ENCODE peak calls at places on chromosomes 12 and 14, in eight cellular contexts. One of them, this sample, is unnamed. For H3K4me1 and H3K9me3, the result is how much of the 10 kb centered on the place peaks cover.

GRCh38 chr14:101200650-101201516 is 297.4 kb upstream of the RTL1 start:
- DNase-seq in GM12878: no peak
- DNase-seq in MM.1S: no peak
- DNase-seq in hepatocyte: no peak
- DNase-seq in astrocyte: no peak
- DNase-seq in PC-3: no peak
- DNase-seq in HepG2: no peak
- DNase-seq in mammary epithelial cell: no peak
- DNase-seq in this sample: no peak

GRCh38 chr14:20799444-20799843 is 3.2 kb downstream of the RNASE1 start:
- DNase-seq in hepatocyte: no peak
- DNase-seq in HepG2: no peak
- DNase-seq in GM12878: no peak
- DNase-seq in mammary epithelial cell: no peak
- DNase-seq in astrocyte: no peak
- DNase-seq in MM.1S: no peak
- DNase-seq in PC-3: no peak
- DNase-seq in this sample: no peak

GRCh38 chr12:53048780-53049401 is 974 bp upstream of the TNS2 start:
- DNase-seq in HepG2: peak
- DNase-seq in MM.1S: no peak
- DNase-seq in astrocyte: no peak
- DNase-seq in PC-3: no peak
- DNase-seq in mammary epithelial cell: no peak
- DNase-seq in hepatocyte: peak
- DNase-seq in GM12878: no peak
- DNase-seq in this sample: peak

GRCh38 chr12:11638271-11638916 is 11.1 kb upstream of the ETV6 start:
- DNase-seq in mammary epithelial cell: no peak
- DNase-seq in astrocyte: no peak
- DNase-seq in HepG2: no peak
- DNase-seq in hepatocyte: no peak
- DNase-seq in GM12878: no peak
- DNase-seq in PC-3: no peak
- DNase-seq in MM.1S: no peak
- DNase-seq in this sample: peak

GRCh38 chr14:102951799-102952198 is 29.3 kb downstream of the AMN start:
- DNase-seq in astrocyte: peak
- DNase-seq in MM.1S: no peak
- DNase-seq in HepG2: no peak
- DNase-seq in PC-3: no peak
- DNase-seq in hepatocyte: no peak
- DNase-seq in GM12878: no peak
- DNase-seq in mammary epithelial cell: no peak
- DNase-seq in this sample: peak

GRCh38 chr14:99320105-99320572 is 48.1 kb upstream of the BCL11B start:
- DNase-seq in GM12878: peak
- DNase-seq in MM.1S: peak
- DNase-seq in HepG2: peak
- DNase-seq in mammary epithelial cell: peak
- DNase-seq in astrocyte: no peak
- DNase-seq in hepatocyte: peak
- DNase-seq in PC-3: peak
- DNase-seq in this sample: peak

GRCh38 chr14:60963761-60964160 is 17.1 kb downstream of the TRMT5 start:
- DNase-seq in mammary epithelial cell: no peak
- DNase-seq in hepatocyte: no peak
- DNase-seq in MM.1S: no peak
- DNase-seq in astrocyte: no peak
- DNase-seq in PC-3: no peak
- DNase-seq in GM12878: no peak
- DNase-seq in HepG2: no peak
- DNase-seq in this sample: no peak

GRCh38 chr12:96120359-96121100 is 73.6 kb upstream of the ELK3 start:
- DNase-seq in mammary epithelial cell: no peak
- DNase-seq in HepG2: no peak
- DNase-seq in astrocyte: no peak
- DNase-seq in hepatocyte: no peak
- DNase-seq in GM12878: peak
- DNase-seq in MM.1S: no peak
- DNase-seq in PC-3: no peak
- DNase-seq in this sample: peak

GRCh38 chr12:120466560-120467315 is 2.8 kb downstream of the SRSF9 start:
- DNase-seq in GM12878: no peak
- DNase-seq in MM.1S: no peak
- DNase-seq in PC-3: peak
- DNase-seq in HepG2: peak
- DNase-seq in hepatocyte: peak
- DNase-seq in astrocyte: no peak
- DNase-seq in mammary epithelial cell: peak
- DNase-seq in this sample: peak

GRCh38 chr12:81585787-81586186 is 173.4 kb downstream of the PPFIA2 start:
- DNase-seq in mammary epithelial cell: no peak
- DNase-seq in MM.1S: no peak
- DNase-seq in hepatocyte: no peak
- DNase-seq in PC-3: no peak
- DNase-seq in HepG2: no peak
- DNase-seq in GM12878: no peak
- DNase-seq in astrocyte: no peak
- DNase-seq in this sample: no peak

GRCh38 chr14:31717294-31718085 is 156.3 kb downstream of the NUBPL start:
- DNase-seq in GM12878: no peak
- DNase-seq in HepG2: peak
- DNase-seq in MM.1S: no peak
- DNase-seq in hepatocyte: no peak
- DNase-seq in astrocyte: no peak
- DNase-seq in mammary epithelial cell: peak
- DNase-seq in PC-3: no peak
- DNase-seq in this sample: peak

GRCh38 chr12:66232258-66232657 is 43.2 kb downstream of the IRAK3 start:
- DNase-seq in mammary epithelial cell: no peak
- DNase-seq in MM.1S: peak
- DNase-seq in HepG2: no peak
- DNase-seq in hepatocyte: no peak
- DNase-seq in PC-3: no peak
- DNase-seq in GM12878: no peak
- DNase-seq in astrocyte: no peak
- DNase-seq in this sample: no peak

GRCh38 chr14:85252011-85252410 is 277.9 kb upstream of the FLRT2 start:
- DNase-seq in MM.1S: no peak
- DNase-seq in HepG2: no peak
- DNase-seq in PC-3: peak
- DNase-seq in GM12878: no peak
- DNase-seq in astrocyte: peak
- DNase-seq in mammary epithelial cell: peak
- DNase-seq in hepatocyte: no peak
- DNase-seq in this sample: peak

GRCh38 chr12:81610955-81611889 is 147.9 kb downstream of the PPFIA2 start:
- DNase-seq in PC-3: peak
- DNase-seq in HepG2: peak
- DNase-seq in GM12878: no peak
- DNase-seq in mammary epithelial cell: peak
- DNase-seq in MM.1S: peak
- DNase-seq in astrocyte: no peak
- DNase-seq in hepatocyte: peak
- DNase-seq in this sample: no peak

GRCh38 chr14:32669416-32669815 is 269.3 kb upstream of the NPAS3 start:
- DNase-seq in GM12878: no peak
- DNase-seq in hepatocyte: no peak
- DNase-seq in astrocyte: peak
- DNase-seq in MM.1S: no peak
- DNase-seq in PC-3: no peak
- DNase-seq in HepG2: no peak
- DNase-seq in mammary epithelial cell: no peak
- DNase-seq in this sample: peak

GRCh38 chr12:78519422-78519821 is 345.2 kb upstream of the SYT1 start:
- DNase-seq in GM12878: no peak
- DNase-seq in PC-3: no peak
- DNase-seq in hepatocyte: no peak
- DNase-seq in astrocyte: no peak
- DNase-seq in HepG2: no peak
- DNase-seq in mammary epithelial cell: no peak
- DNase-seq in MM.1S: no peak
- DNase-seq in this sample: no peak

GRCh38 chr12:58882796-58883195 is 37.5 kb downstream of the LRIG3 start:
- DNase-seq in astrocyte: no peak
- DNase-seq in GM12878: no peak
- DNase-seq in hepatocyte: no peak
- DNase-seq in HepG2: no peak
- DNase-seq in mammary epithelial cell: no peak
- DNase-seq in PC-3: no peak
- DNase-seq in MM.1S: no peak
- DNase-seq in this sample: no peak

GRCh38 chr12:4960030-4960429 is 50.3 kb downstream of the KCNA1 start:
- DNase-seq in GM12878: no peak
- DNase-seq in mammary epithelial cell: no peak
- DNase-seq in astrocyte: no peak
- DNase-seq in PC-3: no peak
- DNase-seq in hepatocyte: no peak
- DNase-seq in HepG2: no peak
- DNase-seq in MM.1S: no peak
- DNase-seq in this sample: no peak

GRCh38 chr14:93743270-93744060 is 44.8 kb downstream of the PRIMA1 start:
- DNase-seq in PC-3: no peak
- DNase-seq in hepatocyte: no peak
- DNase-seq in GM12878: no peak
- DNase-seq in astrocyte: no peak
- DNase-seq in HepG2: no peak
- DNase-seq in mammary epithelial cell: no peak
- DNase-seq in MM.1S: no peak
- DNase-seq in this sample: no peak

GRCh38 chr14:99257673-99258221 is 14.2 kb downstream of the BCL11B start:
- DNase-seq in HepG2: no peak
- DNase-seq in hepatocyte: no peak
- DNase-seq in MM.1S: no peak
- DNase-seq in PC-3: no peak
- DNase-seq in mammary epithelial cell: no peak
- DNase-seq in astrocyte: no peak
- DNase-seq in GM12878: no peak
- DNase-seq in this sample: no peak

GRCh38 chr12:59698599-59698998 is 102.8 kb downstream of the SLC16A7 start:
- DNase-seq in astrocyte: peak
- DNase-seq in GM12878: no peak
- DNase-seq in PC-3: peak
- DNase-seq in MM.1S: no peak
- DNase-seq in hepatocyte: no peak
- DNase-seq in HepG2: no peak
- DNase-seq in mammary epithelial cell: peak
- DNase-seq in this sample: peak

GRCh38 chr14:98931911-98932310 is 340.1 kb downstream of the BCL11B start:
- DNase-seq in astrocyte: no peak
- DNase-seq in mammary epithelial cell: no peak
- DNase-seq in HepG2: no peak
- DNase-seq in hepatocyte: no peak
- DNase-seq in PC-3: no peak
- DNase-seq in MM.1S: no peak
- DNase-seq in GM12878: no peak
- DNase-seq in this sample: no peak

GRCh38 chr14:31829256-31829923 is 247.7 kb upstream of the ARHGAP5 start:
- DNase-seq in mammary epithelial cell: peak
- DNase-seq in GM12878: no peak
- DNase-seq in hepatocyte: peak
- DNase-seq in astrocyte: peak
- DNase-seq in MM.1S: no peak
- DNase-seq in PC-3: peak
- DNase-seq in HepG2: no peak
- DNase-seq in this sample: peak

GRCh38 chr12:24533953-24534352 is 414.9 kb downstream of the BCAT1 start:
- DNase-seq in HepG2: no peak
- DNase-seq in MM.1S: no peak
- DNase-seq in PC-3: no peak
- DNase-seq in mammary epithelial cell: no peak
- DNase-seq in astrocyte: no peak
- DNase-seq in hepatocyte: no peak
- DNase-seq in GM12878: no peak
- DNase-seq in this sample: no peak
- H3K4me1 ChIP-seq in HepG2: under half
- H3K4me1 ChIP-seq in MM.1S: under half
- H3K4me1 ChIP-seq in PC-3: under half
- H3K4me1 ChIP-seq in mammary epithelial cell: under half
- H3K4me1 ChIP-seq in astrocyte: under half
- H3K4me1 ChIP-seq in hepatocyte: under half
- H3K4me1 ChIP-seq in GM12878: under half
- H3K4me1 ChIP-seq in this sample: under half

GRCh38 chr12:24820872-24821271 is 128.0 kb downstream of the BCAT1 start:
- DNase-seq in hepatocyte: peak
- DNase-seq in PC-3: no peak
- DNase-seq in GM12878: no peak
- DNase-seq in mammary epithelial cell: no peak
- DNase-seq in MM.1S: no peak
- DNase-seq in astrocyte: peak
- DNase-seq in HepG2: no peak
- DNase-seq in this sample: peak
- H3K9me3 ChIP-seq in hepatocyte: under half
- H3K9me3 ChIP-seq in PC-3: under half
- H3K9me3 ChIP-seq in GM12878: under half
- H3K9me3 ChIP-seq in mammary epithelial cell: under half
- H3K9me3 ChIP-seq in MM.1S: under half
- H3K9me3 ChIP-seq in astrocyte: under half
- H3K9me3 ChIP-seq in HepG2: under half
- H3K9me3 ChIP-seq in this sample: under half

GRCh38 chr12:28578361-28578760 is 388.1 kb downstream of the CCDC91 start:
- DNase-seq in mammary epithelial cell: no peak
- DNase-seq in HepG2: no peak
- DNase-seq in GM12878: no peak
- DNase-seq in hepatocyte: no peak
- DNase-seq in PC-3: no peak
- DNase-seq in MM.1S: no peak
- DNase-seq in astrocyte: no peak
- DNase-seq in this sample: peak
- TF ChIP-seq EZH2 in mammary epithelial cell: no peak
- TF ChIP-seq EZH2 in HepG2: no peak
- TF ChIP-seq EZH2 in GM12878: no peak
- TF ChIP-seq EZH2 in hepatocyte: no peak
- TF ChIP-seq EZH2 in PC-3: no peak
- TF ChIP-seq EZH2 in MM.1S: no peak
- TF ChIP-seq EZH2 in astrocyte: no peak
- TF ChIP-seq EZH2 in this sample: no peak

GRCh38 chr12:68622250-68622649 is 11.6 kb downstream of the RAP1B start:
- DNase-seq in GM12878: no peak
- DNase-seq in astrocyte: no peak
- DNase-seq in PC-3: no peak
- DNase-seq in mammary epithelial cell: no peak
- DNase-seq in HepG2: no peak
- DNase-seq in hepatocyte: no peak
- DNase-seq in MM.1S: no peak
- DNase-seq in this sample: no peak

GRCh38 chr12:68621092-68622081 is 10.7 kb downstream of the RAP1B start:
- DNase-seq in mammary epithelial cell: no peak
- DNase-seq in astrocyte: no peak
- DNase-seq in PC-3: no peak
- DNase-seq in GM12878: no peak
- DNase-seq in hepatocyte: no peak
- DNase-seq in MM.1S: no peak
- DNase-seq in HepG2: no peak
- DNase-seq in this sample: no peak

GRCh38 chr12:68619541-68619940 is 8.8 kb downstream of the RAP1B start:
- DNase-seq in astrocyte: no peak
- DNase-seq in GM12878: no peak
- DNase-seq in hepatocyte: no peak
- DNase-seq in PC-3: no peak
- DNase-seq in MM.1S: no peak
- DNase-seq in HepG2: no peak
- DNase-seq in mammary epithelial cell: no peak
- DNase-seq in this sample: peak

GRCh38 chr12:68623059-68623458 is 12.4 kb downstream of the RAP1B start:
- DNase-seq in MM.1S: no peak
- DNase-seq in HepG2: no peak
- DNase-seq in astrocyte: no peak
- DNase-seq in mammary epithelial cell: no peak
- DNase-seq in PC-3: no peak
- DNase-seq in GM12878: no peak
- DNase-seq in hepatocyte: no peak
- DNase-seq in this sample: no peak

GRCh38 chr12:68620528-68620927 is 9.8 kb downstream of the RAP1B start:
- DNase-seq in MM.1S: no peak
- DNase-seq in GM12878: no peak
- DNase-seq in HepG2: no peak
- DNase-seq in PC-3: no peak
- DNase-seq in mammary epithelial cell: no peak
- DNase-seq in hepatocyte: no peak
- DNase-seq in astrocyte: no peak
- DNase-seq in this sample: no peak
- H3K4me1 ChIP-seq in MM.1S: under half
- H3K4me1 ChIP-seq in GM12878: under half
- H3K4me1 ChIP-seq in HepG2: under half
- H3K4me1 ChIP-seq in PC-3: under half
- H3K4me1 ChIP-seq in mammary epithelial cell: under half
- H3K4me1 ChIP-seq in hepatocyte: under half
- H3K4me1 ChIP-seq in astrocyte: under half
- H3K4me1 ChIP-seq in this sample: under half

This sample was measured in fibroblast of lung.